ENCODE peak calls at places on chromosomes 11 and 22, in five cellular contexts. D is HepG2, T is GM23338, J is K562, K is GM12878. H is an unnamed sample.

GRCh38 chr11:44752262-44752661 is 25.5 kb downstream of the TSPAN18 start:
- DNase-seq in J (no peak), D (no peak), K (no peak), T (no peak), H (no peak)

GRCh38 chr11:58902881-58903280 is 36.4 kb upstream of the GLYATL1 start:
- DNase-seq in K (no peak), D (no peak), T (no peak), J (no peak), H (no peak)

GRCh38 chr11:79919340-79919739 is 478.5 kb upstream of the TENM4 start:
- DNase-seq in K (no peak), T (no peak), D (no peak), J (no peak), H (no peak)

GRCh38 chr11:43577566-43578264 is 102.8 kb upstream of the HSD17B12 start:
- DNase-seq in K (no peak), T (no peak), J (no peak), D (no peak), H (no peak)

GRCh38 chr22:17319541-17319940 is 49.7 kb upstream of the CECR2 start:
- DNase-seq in K (no peak), D (no peak), J (peak), T (no peak), H (no peak)

GRCh38 chr11:114942207-114942606 is 263.9 kb downstream of the NXPE2 start:
- DNase-seq in K (no peak), D (no peak), J (no peak), T (peak), H (no peak)

GRCh38 chr11:120057028-120057330 is 80.9 kb downstream of the TRIM29 start:
- DNase-seq in J (no peak), D (no peak), K (no peak), T (no peak), H (peak)

GRCh38 chr11:61198948-61199523 is 4.3 kb upstream of the PGA3 start:
- DNase-seq in J (no peak), K (no peak), D (no peak), T (no peak), H (no peak)

GRCh38 chr11:44848203-44848962 is 102.3 kb downstream of the TP53I11 start:
- DNase-seq in D (no peak), J (no peak), K (no peak), T (peak), H (no peak)

GRCh38 chr11:60280412-60280811 is at the start of gene MS4A4A:
- DNase-seq in D (no peak), T (no peak), K (no peak), J (no peak), H (no peak)

GRCh38 chr11:66056541-66056940 is 4.4 kb downstream of the SF3B2 start:
- DNase-seq in D (no peak), K (no peak), T (no peak), J (no peak), H (no peak)

GRCh38 chr11:77819921-77820564 is 479 bp downstream of the RSF1 start:
- DNase-seq in K (no peak), J (peak), D (peak), T (peak), H (peak)

GRCh38 chr11:100105605-100106358 is 581.3 kb upstream of the ARHGAP42 start:
- DNase-seq in J (no peak), D (no peak), K (no peak), T (no peak), H (no peak)

GRCh38 chr11:4551346-4551979 is 6.5 kb downstream of the OR52M1 start:
- DNase-seq in D (peak), J (peak), T (peak), K (no peak), H (no peak)

GRCh38 chr22:44645531-44645930 is 56.5 kb upstream of the PRR5 start:
- DNase-seq in T (no peak), K (no peak), D (no peak), J (no peak), H (no peak)

GRCh38 chr22:41481925-41482318 is 13.0 kb downstream of the ACO2 start:
- DNase-seq in T (peak), D (no peak), J (no peak), K (no peak), H (peak)

GRCh38 chr22:34855471-34855870 is 210.5 kb upstream of the ISX start:
- DNase-seq in K (no peak), T (no peak), J (no peak), D (no peak), H (no peak)

GRCh38 chr22:39522567-39523300 is 2.4 kb downstream of the ATF4 start:
- DNase-seq in J (no peak), K (no peak), D (no peak), T (no peak), H (no peak)

GRCh38 chr11:45852712-45853101 is 5.4 kb downstream of the CRY2 start:
- DNase-seq in D (no peak), T (peak), J (no peak), K (no peak), H (no peak)

GRCh38 chr11:46112961-46113617 is 8.2 kb downstream of the PHF21A start:
- DNase-seq in J (peak), K (no peak), T (peak), D (peak), H (no peak)

GRCh38 chr11:28366549-28367341 is 258.6 kb downstream of the METTL15 start:
- DNase-seq in K (no peak), J (no peak), T (no peak), D (no peak), H (no peak)

GRCh38 chr11:102438311-102439062 is 14.1 kb downstream of the TMEM123 start:
- DNase-seq in D (peak), J (no peak), K (no peak), T (no peak), H (no peak)

GRCh38 chr11:69884751-69885150 is 65.5 kb upstream of the FGF3 start:
- DNase-seq in D (no peak), J (no peak), T (no peak), K (no peak), H (no peak)

GRCh38 chr22:23834830-23835772 is 3.7 kb downstream of the DERL3 start:
- DNase-seq in T (no peak), D (no peak), J (no peak), K (no peak), H (no peak)

GRCh38 chr11:71304491-71304890 is 52.1 kb upstream of the SHANK2 start:
- DNase-seq in J (no peak), T (no peak), D (no peak), K (no peak), H (peak)

GRCh38 chr22:21734540-21735197 is 925 bp downstream of the YPEL1 start:
- DNase-seq in K (no peak), T (no peak), J (peak), D (no peak), H (no peak)

DNA sequence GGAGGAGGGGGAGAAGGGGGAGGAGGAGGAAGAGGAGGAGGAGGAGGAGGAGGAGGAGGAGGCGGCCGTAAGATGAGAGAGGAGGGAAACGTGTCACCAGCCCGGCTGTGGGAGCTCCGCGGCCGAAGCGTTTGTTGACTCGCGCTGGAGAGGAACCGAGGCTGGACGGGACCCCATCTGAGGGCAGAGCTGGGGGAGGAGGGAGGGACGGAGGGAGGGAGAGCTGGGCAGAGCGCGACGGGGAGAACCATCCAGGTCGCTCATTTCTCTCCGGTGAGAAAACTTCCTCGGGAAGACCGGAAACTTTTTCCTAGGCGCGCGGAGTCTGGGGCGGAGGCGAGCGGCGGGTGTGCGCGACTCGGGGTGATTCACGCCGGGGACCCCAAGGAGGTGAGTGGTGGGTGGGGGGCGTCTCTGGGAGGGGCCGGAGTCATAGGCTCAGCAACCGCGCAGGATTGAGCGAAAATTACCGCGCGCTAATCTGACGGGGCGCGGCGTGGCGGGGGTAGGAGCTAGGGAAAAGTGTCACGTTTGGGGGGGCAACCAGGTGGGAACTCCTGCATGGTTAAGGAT is 80.3 kb downstream of the PRR5L start:
- DNase-seq in D (no peak), K (no peak), J (no peak), T (peak), H (no peak)
- TF ChIP-seq CREB1 in D (no peak), K (no peak), J (no peak), T (no peak), H (peak)

DNA sequence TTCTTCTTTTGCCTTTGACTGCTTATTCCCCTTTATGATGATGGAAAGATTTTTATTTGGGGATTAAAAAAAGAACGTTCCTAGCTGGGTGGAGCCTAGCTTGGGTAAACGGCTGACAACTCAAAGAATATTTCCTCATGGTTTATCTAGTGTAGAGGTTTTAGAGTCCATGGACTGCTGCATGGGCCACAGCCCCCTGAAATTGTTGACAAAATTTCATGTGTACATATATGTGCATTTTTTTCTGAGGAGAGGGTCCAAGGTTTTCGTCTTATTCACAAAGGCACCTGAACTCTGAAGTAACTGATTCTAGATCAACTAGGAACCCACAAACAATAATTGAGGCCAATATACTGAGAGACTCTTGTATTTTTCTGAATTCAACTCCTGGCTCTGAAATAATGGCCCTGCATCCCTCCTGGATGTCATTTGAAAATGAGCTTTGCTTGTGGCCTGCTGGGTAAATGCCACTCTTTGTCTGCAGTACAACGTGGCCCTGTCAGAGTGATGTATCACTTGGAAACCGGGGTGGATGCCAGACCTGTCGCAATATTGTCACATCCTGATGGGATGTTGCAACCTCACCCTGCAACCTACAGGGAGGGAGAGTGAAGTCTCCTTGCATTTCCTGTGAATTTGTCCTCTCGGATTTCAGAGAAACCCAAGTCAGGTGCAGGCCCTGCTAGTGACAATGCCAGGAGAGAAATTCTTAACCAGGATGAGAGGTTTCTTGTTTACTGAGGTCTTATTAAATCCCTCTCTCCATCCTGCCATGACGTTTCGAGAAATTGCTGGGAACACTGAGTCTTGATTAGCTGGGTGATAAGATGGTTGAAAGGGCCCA is 33.8 kb downstream of the EHF start:
- DNase-seq in J (no peak), K (no peak), D (peak), T (peak), H (no peak)
- TF ChIP-seq POLR2AphosphoS5 in J (no peak), K (no peak), D (peak), T (no peak), H (no peak)

GRCh38 chr11:75356613-75357012 is 5.2 kb upstream of the ARRB1 start:
- DNase-seq in T (no peak), D (no peak), K (no peak), J (no peak), H (no peak)
- TF ChIP-seq CREB1 in T (no peak), D (no peak), K (no peak), J (no peak), H (no peak)

DNA sequence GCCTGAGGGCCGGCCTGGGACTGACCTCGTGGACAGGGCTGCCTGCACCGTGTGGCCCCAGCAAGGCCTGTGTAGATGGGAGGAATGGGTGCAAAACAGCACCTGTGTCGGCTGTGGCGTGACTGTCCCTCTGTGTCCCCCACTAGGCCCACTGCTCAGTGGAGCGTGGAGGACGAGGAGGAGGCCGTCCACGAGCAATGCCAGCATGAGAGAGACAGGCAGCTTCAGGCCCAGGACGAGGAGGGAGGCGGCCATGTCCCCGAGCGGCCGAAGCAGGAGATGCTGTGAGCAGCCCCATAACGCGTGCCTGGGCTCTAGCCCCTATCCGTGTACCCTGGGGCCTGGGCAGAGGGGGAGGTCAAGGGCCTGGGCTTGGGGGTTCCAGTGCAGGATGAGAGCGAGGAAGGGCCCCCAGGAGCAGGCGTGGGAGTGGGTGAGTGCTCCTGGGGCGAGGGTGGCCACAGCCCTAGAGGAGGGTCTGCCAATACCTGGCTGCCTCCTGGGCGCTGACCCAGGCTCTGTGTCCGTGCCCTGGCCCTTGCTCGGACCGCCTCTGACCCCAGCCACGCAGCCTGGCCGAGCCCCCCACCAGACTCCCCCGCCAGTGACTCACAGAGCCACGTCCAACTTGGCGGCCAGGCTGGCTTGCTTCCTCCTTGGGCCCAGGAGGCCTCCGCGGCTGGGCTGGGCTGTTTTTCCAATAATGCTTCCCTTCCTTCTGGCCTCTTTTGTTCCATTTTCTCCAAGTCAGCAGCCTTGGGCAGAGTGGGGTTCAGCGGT is 11.6 kb downstream of the PRR33 start:
- DNase-seq in K (no peak), D (no peak), T (no peak), J (no peak), H (no peak)
- TF ChIP-seq POLR2AphosphoS5 in K (no peak), D (no peak), T (no peak), J (no peak), H (no peak)

GRCh38 chr11:122137081-122137793 is 21.2 kb upstream of the BLID start:
- DNase-seq in K (no peak), D (no peak), J (no peak), T (no peak), H (no peak)
- TF ChIP-seq CREB1 in K (no peak), D (no peak), J (no peak), T (no peak), H (no peak)

DNA sequence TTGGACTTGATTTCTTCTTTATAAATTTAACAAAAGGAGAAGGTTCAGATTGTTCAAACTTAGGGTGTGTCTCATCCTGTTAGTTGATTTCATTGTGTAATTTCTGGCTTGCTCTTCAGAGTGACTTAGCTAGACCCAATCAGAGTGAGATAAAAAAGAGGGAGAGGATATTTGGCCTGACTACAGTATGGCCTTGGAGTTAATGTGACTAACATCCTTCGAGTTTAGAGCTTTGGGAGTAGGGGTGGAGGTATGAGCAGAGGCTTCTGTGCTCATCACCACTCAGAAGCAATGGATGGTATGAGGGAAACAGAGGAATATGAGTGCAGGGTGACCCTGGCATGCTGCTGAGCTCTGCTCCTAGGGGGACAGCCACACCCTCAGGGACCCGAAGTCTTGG is 114.2 kb downstream of the ME3 start:
- DNase-seq in J (no peak), D (no peak), T (no peak), K (no peak), H (no peak)
- TF ChIP-seq POLR2AphosphoS5 in J (no peak), D (no peak), T (no peak), K (no peak), H (no peak)